ENCODE peak calls at places on chromosomes 7 and 10, in six cellular contexts. D is psoas muscle, T is IMR-90, H is cardiac fibroblast, Q is WERI-Rb-1, V is AG09319. W is an unnamed sample.

GRCh38 chr10:43056568-43057011 is 20.3 kb upstream of the RET start:
- DNase-seq in H (no peak), Q (no peak), T (no peak), D (peak; percentile 24), V (no peak), W (no peak)

GRCh38 chr7:91411062-91411461 is 146.8 kb downstream of the FZD1 start:
- DNase-seq in V (no peak), D (no peak), Q (no peak), H (no peak), T (no peak), W (no peak)

GRCh38 chr7:83655951-83656556 is 7.1 kb upstream of the SEMA3E start:
- DNase-seq in V (peak; percentile 38), H (peak; percentile 71), Q (peak; percentile 44), D (no peak), T (peak; percentile 61), W (no peak)

GRCh38 chr10:44186150-44186549 is 198.7 kb downstream of the CXCL12 start:
- DNase-seq in V (peak; percentile 85), T (peak; percentile 83), Q (no peak), H (peak; percentile 77), D (no peak), W (no peak)

GRCh38 chr10:126702181-126702580 is 31.7 kb upstream of the C10orf90 start:
- DNase-seq in D (no peak), T (peak; percentile 2), Q (no peak), H (peak; percentile 69), V (no peak), W (no peak)

GRCh38 chr7:26658080-26658697 is 206.2 kb downstream of the SKAP2 start:
- DNase-seq in V (no peak), D (no peak), H (no peak), T (no peak), Q (peak; percentile 59), W (no peak)

GRCh38 chr10:72375173-72375572 is 20.5 kb upstream of the DNAJB12 start:
- DNase-seq in T (peak; percentile 30), D (no peak), V (no peak), H (no peak), Q (no peak), W (no peak)

GRCh38 chr7:44128721-44129582 is 5.6 kb upstream of the POLD2 start:
- DNase-seq in Q (no peak), V (no peak), D (peak; percentile 35), T (no peak), H (no peak), W (no peak)

DNA sequence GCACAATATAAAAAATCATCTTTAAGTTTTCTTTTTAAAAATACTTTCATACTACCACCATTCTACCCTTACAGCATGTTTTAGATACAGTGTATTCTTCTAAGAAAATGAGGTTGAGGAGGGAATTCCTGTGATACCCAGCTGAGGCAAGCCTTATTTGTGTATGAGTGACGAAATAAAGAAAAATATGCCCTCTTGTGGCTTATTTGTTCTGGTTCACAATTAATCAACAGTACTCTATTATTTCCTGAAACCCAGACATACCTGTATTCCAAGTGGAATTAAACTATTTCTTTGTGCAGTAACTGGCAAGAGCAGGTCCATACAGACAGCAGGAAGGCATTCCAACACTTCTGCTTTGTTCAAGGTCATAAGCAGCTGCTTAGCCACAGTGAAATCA is 4.5 kb upstream of the SEMA3D start:
- DNase-seq in D (no peak), H (peak; percentile 61), Q (no peak), T (peak; percentile 13), V (no peak), W (no peak)
- TF ChIP-seq CTCF in D (peak; percentile 6), H (peak; percentile 25), Q (no peak), T (peak; percentile 36), V (peak; percentile 38), W (peak; percentile 55)

DNA sequence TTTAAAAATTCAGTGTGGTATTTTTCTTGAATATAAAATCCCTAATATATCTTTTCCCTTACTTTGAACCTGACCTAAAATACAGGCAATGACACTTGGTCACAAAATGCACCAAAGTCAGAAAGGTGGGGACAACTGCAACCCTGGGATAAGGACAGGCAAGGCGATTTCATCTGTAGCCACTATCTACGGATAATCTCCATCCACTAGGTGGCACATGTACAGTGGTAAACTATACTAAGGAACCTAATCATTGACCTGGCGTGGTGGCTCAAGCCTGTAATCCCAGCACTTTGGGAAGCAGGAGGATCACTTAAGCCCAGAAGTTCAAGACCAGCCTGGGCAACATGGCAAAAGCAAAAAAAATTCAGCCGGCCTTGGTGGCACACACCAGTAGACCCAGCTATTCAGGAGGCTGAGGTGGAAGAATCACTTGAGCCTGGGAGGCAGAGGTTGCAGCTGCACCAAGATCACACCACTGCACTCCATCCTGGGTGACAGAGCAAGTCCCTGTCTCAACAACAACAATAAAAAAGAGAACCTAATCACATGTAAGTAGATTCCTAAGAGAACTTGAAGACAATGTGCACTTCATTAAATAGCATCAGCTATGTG is 98.9 kb downstream of the KMT2C start:
- DNase-seq in Q (peak; percentile 58), H (peak; percentile 67), D (no peak), V (no peak), T (peak; percentile 48), W (no peak)
- TF ChIP-seq CTCF in Q (peak; percentile 62), H (peak; percentile 42), D (peak; percentile 55), V (peak; percentile 53), T (peak; percentile 39), W (peak; percentile 67)

DNA sequence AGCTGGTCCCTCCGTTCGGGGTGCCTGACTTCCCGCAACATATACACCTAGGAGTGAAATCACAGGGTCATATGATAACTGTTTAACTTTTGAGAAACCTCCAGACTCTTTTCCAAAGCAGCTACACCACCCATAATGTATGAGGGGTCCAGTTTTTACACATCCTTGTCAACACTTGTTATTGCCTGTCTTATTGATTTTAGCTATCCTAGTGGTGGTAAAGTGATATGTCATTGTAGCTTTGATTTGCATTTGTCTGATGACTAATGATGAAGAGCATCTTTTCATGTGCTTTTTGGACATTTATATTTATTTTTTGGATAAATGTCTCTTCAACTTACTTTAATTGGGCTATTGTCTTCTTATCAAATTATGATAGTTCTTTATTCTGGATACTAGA is 29.0 kb downstream of the SND1 start:
- DNase-seq in V (no peak), T (no peak), D (no peak), Q (no peak), H (no peak), W (no peak)
- TF ChIP-seq CTCF in V (no peak), T (no peak), D (no peak), Q (no peak), H (no peak), W (no peak)

GRCh38 chr7:73984481-73985205 is 43.3 kb upstream of the ELN start:
- DNase-seq in Q (no peak), D (peak; percentile 19), T (no peak), V (no peak), H (no peak), W (no peak)

GRCh38 chr7:73986158-73986631 is 41.8 kb upstream of the ELN start:
- DNase-seq in Q (peak; percentile 87), T (no peak), H (no peak), V (no peak), D (peak; percentile 63), W (no peak)

GRCh38 chr7:73983437-73984164 is 44.4 kb upstream of the ELN start:
- DNase-seq in T (no peak), V (no peak), Q (no peak), D (peak; percentile 46), H (no peak), W (no peak)

GRCh38 chr7:73987298-73987697 is 40.7 kb upstream of the ELN start:
- DNase-seq in D (peak; percentile 32), Q (no peak), H (no peak), T (no peak), V (no peak), W (no peak)

DNA sequence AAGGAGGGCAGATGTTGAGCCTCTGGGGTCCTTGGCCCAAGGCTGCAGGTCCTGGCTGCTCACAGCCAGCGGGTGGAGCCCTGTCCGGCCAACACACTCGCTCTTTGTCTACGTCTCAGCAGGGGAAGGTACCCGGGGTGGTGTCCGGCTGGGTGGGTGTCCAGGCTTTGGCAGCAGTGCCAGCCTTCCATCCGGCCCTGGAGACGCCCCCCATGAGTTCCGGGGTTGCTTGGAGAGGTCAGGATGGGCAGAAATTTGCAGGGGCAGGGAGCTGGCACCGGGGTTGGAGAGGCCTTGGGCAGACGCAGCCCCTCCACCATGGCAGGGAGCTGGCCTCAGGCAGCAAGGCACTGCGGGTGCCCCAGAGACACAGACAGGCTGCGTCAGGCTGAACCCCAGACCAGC is 42.2 kb upstream of the ELN start:
- DNase-seq in V (no peak), Q (peak; percentile 64), T (no peak), D (peak; percentile 36), H (no peak), W (no peak)
- TF ChIP-seq CTCF in V (no peak), Q (peak; percentile 65), T (no peak), D (no peak), H (no peak), W (no peak)

GRCh38 chr7:110442386-110442837 is 648.5 kb upstream of the LRRN3 start:
- DNase-seq in H (peak; percentile 53), D (no peak), T (peak; percentile 37), Q (peak; percentile 80), V (no peak), W (no peak)
- TF ChIP-seq CTCF in H (peak; percentile 54), D (no peak), T (peak; percentile 55), Q (peak; percentile 89), V (no peak), W (peak; percentile 63)

DNA sequence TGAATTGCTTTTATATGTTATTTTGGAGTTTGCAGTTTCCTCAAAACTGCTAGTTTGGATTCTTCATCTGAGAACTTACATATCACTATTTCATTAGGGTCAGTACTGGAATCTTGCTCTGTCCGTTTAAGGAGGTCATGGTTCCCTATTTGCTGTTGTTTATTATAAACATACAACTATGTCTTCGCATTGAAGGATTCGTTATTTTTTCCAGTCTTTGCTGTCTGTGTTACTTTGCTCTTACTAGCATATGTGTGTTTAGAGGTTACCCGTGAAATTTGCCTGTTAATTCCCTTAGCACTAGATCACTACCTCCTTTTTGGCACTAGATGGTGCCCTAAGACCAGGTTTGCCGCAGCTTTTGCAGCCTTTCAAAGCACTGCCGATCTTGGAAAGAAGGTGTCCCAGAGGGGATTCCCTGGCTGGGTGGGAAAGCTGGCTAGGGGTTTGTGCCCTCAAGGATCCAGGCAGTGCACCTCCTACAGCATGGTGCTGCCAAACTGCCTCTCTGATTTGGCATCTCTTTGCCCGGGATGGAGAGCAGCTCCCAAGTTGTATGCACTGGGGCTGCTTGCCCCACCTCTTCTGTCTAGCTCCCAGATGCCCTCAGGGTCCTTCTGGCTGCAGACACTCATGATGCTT is 103.1 kb upstream of the APBB1IP start:
- DNase-seq in Q (peak; percentile 40), V (peak; percentile 41), D (no peak), T (peak; percentile 6), H (peak; percentile 72), W (no peak)
- TF ChIP-seq CTCF in Q (peak; percentile 51), V (peak; percentile 83), D (peak; percentile 27), T (peak; percentile 42), H (peak; percentile 67), W (peak; percentile 62)